ENCODE peak calls at places on chromosomes 2 and 18, in five cellular contexts. One of them, this sample, is unnamed.

GRCh38 chr2:179354739-179355537 is 90.3 kb upstream of the SESTD1 start:
- DNase-seq in mesenchymal stem cell: no peak
- DNase-seq in A549: no peak
- DNase-seq in cardiac fibroblast: peak; percentile 45
- DNase-seq in epithelial cell of esophagus: peak; percentile 2
- DNase-seq in this sample: peak; percentile 55

GRCh38 chr2:95264626-95265025 is 9.6 kb upstream of the PROM2 start:
- DNase-seq in mesenchymal stem cell: no peak
- DNase-seq in A549: no peak
- DNase-seq in cardiac fibroblast: no peak
- DNase-seq in epithelial cell of esophagus: no peak
- DNase-seq in this sample: no peak

GRCh38 chr18:76445275-76445674 is 49.8 kb downstream of the ZNF516 start:
- DNase-seq in mesenchymal stem cell: peak; percentile 62
- DNase-seq in A549: peak; percentile 9
- DNase-seq in cardiac fibroblast: peak; percentile 87
- DNase-seq in epithelial cell of esophagus: peak; percentile 50
- DNase-seq in this sample: peak; percentile 77

GRCh38 chr2:49225126-49225525 is 70.8 kb upstream of the FSHR start:
- DNase-seq in mesenchymal stem cell: peak; percentile 44
- DNase-seq in A549: no peak
- DNase-seq in cardiac fibroblast: peak; percentile 22
- DNase-seq in epithelial cell of esophagus: no peak
- DNase-seq in this sample: peak; percentile 12

GRCh38 chr18:11872479-11873136 is 21.4 kb downstream of the CHMP1B start:
- DNase-seq in mesenchymal stem cell: no peak
- DNase-seq in A549: peak; percentile 41
- DNase-seq in cardiac fibroblast: peak; percentile 61
- DNase-seq in epithelial cell of esophagus: peak; percentile 61
- DNase-seq in this sample: peak; percentile 66

GRCh38 chr18:55489034-55489741 is 98.8 kb downstream of the TCF4 start:
- DNase-seq in mesenchymal stem cell: peak; percentile 39
- DNase-seq in A549: no peak
- DNase-seq in cardiac fibroblast: no peak
- DNase-seq in epithelial cell of esophagus: no peak
- DNase-seq in this sample: no peak

GRCh38 chr2:224584111-224584764 is 925 bp downstream of the CUL3 start:
- DNase-seq in mesenchymal stem cell: peak; percentile 66
- DNase-seq in A549: peak; percentile 10
- DNase-seq in cardiac fibroblast: peak; percentile 47
- DNase-seq in epithelial cell of esophagus: peak; percentile 45
- DNase-seq in this sample: peak; percentile 53

GRCh38 chr2:133755515-133756311 is 187.4 kb upstream of the NCKAP5 start:
- DNase-seq in mesenchymal stem cell: peak; percentile 86
- DNase-seq in A549: no peak
- DNase-seq in cardiac fibroblast: peak; percentile 88
- DNase-seq in epithelial cell of esophagus: no peak
- DNase-seq in this sample: peak; percentile 99

GRCh38 chr2:170873035-170873692 is 55.9 kb upstream of the GORASP2 start:
- DNase-seq in mesenchymal stem cell: peak; percentile 71
- DNase-seq in A549: peak; percentile 84
- DNase-seq in cardiac fibroblast: peak; percentile 73
- DNase-seq in epithelial cell of esophagus: peak; percentile 64
- DNase-seq in this sample: peak; percentile 76

GRCh38 chr2:176297067-176297466 is 27.8 kb downstream of the MTX2 start:
- DNase-seq in mesenchymal stem cell: peak; percentile 8
- DNase-seq in A549: no peak
- DNase-seq in cardiac fibroblast: no peak
- DNase-seq in epithelial cell of esophagus: no peak
- DNase-seq in this sample: no peak

GRCh38 chr2:62704654-62705006 is 883 bp upstream of the EHBP1 start:
- DNase-seq in mesenchymal stem cell: no peak
- DNase-seq in A549: no peak
- DNase-seq in cardiac fibroblast: no peak
- DNase-seq in epithelial cell of esophagus: no peak
- DNase-seq in this sample: no peak

GRCh38 chr18:50727721-50728470 is 91.9 kb downstream of the MRO start:
- DNase-seq in mesenchymal stem cell: no peak
- DNase-seq in A549: no peak
- DNase-seq in cardiac fibroblast: no peak
- DNase-seq in epithelial cell of esophagus: no peak
- DNase-seq in this sample: no peak

GRCh38 chr2:31239842-31240198 is 5.9 kb downstream of the EHD3 start:
- DNase-seq in mesenchymal stem cell: peak; percentile 87
- DNase-seq in A549: no peak
- DNase-seq in cardiac fibroblast: peak; percentile 73
- DNase-seq in epithelial cell of esophagus: no peak
- DNase-seq in this sample: peak; percentile 75

GRCh38 chr2:70596739-70597138 is 43.1 kb upstream of the TGFA start:
- DNase-seq in mesenchymal stem cell: peak; percentile 2
- DNase-seq in A549: no peak
- DNase-seq in cardiac fibroblast: no peak
- DNase-seq in epithelial cell of esophagus: peak; percentile 57
- DNase-seq in this sample: peak; percentile 4

GRCh38 chr2:239193925-239194687 is 206.7 kb downstream of the HDAC4 start:
- DNase-seq in mesenchymal stem cell: no peak
- DNase-seq in A549: no peak
- DNase-seq in cardiac fibroblast: no peak
- DNase-seq in epithelial cell of esophagus: no peak
- DNase-seq in this sample: peak; percentile 31

GRCh38 chr18:55485666-55486065 is 102.3 kb downstream of the TCF4 start:
- DNase-seq in mesenchymal stem cell: no peak
- DNase-seq in A549: no peak
- DNase-seq in cardiac fibroblast: peak; percentile 88
- DNase-seq in epithelial cell of esophagus: peak; percentile 17
- DNase-seq in this sample: peak; percentile 58

GRCh38 chr2:184599054-184599874 is 935 bp downstream of the ZNF804A start:
- DNase-seq in mesenchymal stem cell: peak; percentile 85
- DNase-seq in A549: no peak
- DNase-seq in cardiac fibroblast: peak; percentile 5
- DNase-seq in epithelial cell of esophagus: no peak
- DNase-seq in this sample: peak; percentile 7

GRCh38 chr2:184597996-184598312 is 375 bp upstream of the ZNF804A start:
- DNase-seq in mesenchymal stem cell: peak; percentile 63
- DNase-seq in A549: no peak
- DNase-seq in cardiac fibroblast: no peak
- DNase-seq in epithelial cell of esophagus: no peak
- DNase-seq in this sample: peak; percentile 19

GRCh38 chr2:184599875-184600227 is 1.5 kb downstream of the ZNF804A start:
- DNase-seq in mesenchymal stem cell: no peak
- DNase-seq in A549: no peak
- DNase-seq in cardiac fibroblast: no peak
- DNase-seq in epithelial cell of esophagus: no peak
- DNase-seq in this sample: peak; percentile 8

GRCh38 chr2:184597571-184597980 is 753 bp upstream of the ZNF804A start:
- DNase-seq in mesenchymal stem cell: peak; percentile 83
- DNase-seq in A549: no peak
- DNase-seq in cardiac fibroblast: peak; percentile 31
- DNase-seq in epithelial cell of esophagus: peak; percentile 19
- DNase-seq in this sample: peak; percentile 54

GRCh38 chr2:184598313-184599053 is at the start of gene ZNF804A:
- DNase-seq in mesenchymal stem cell: peak; percentile 83
- DNase-seq in A549: peak; percentile 12
- DNase-seq in cardiac fibroblast: peak; percentile 45
- DNase-seq in epithelial cell of esophagus: peak; percentile 50
- DNase-seq in this sample: peak; percentile 45
- H3K4me3 ChIP-seq in mesenchymal stem cell: peak within 1 kb of the TSS; percentile 85
- H3K4me3 ChIP-seq in A549: peak within 1 kb of the TSS; percentile 60
- H3K4me3 ChIP-seq in cardiac fibroblast: peak within 1 kb of the TSS; percentile 61
- H3K4me3 ChIP-seq in epithelial cell of esophagus: peak within 1 kb of the TSS; percentile 40
- H3K4me3 ChIP-seq in this sample: peak within 1 kb of the TSS; percentile 66

DNA sequence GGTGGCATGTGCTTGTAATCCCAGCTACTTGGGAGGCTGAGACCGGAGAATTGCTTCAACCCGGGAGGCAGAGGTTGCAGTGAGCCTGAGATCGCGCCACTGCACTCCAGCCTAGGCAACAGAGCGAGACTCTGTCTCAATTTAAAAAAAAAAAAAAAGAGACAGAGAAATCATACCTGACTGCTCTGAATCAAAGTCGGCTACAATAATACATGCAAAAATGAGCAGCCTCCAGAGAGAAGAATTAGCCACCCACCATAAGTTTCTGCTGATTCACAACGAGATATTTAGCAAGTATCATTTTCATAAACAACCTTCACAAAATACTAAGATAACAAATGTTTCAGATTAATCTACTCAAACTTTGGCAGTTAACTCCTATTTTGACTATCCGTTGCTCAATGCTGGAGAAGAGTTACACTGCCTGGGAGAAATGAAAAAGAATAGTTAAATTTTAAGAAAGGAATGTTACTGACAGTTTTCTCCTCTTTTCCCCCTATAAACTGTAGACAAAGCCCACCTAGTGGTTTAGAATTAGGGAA is 1.5 kb downstream of the OSBPL1A start:
- DNase-seq in mesenchymal stem cell: no peak
- DNase-seq in A549: no peak
- DNase-seq in cardiac fibroblast: no peak
- DNase-seq in epithelial cell of esophagus: no peak
- DNase-seq in this sample: no peak
- H3K4me3 ChIP-seq in mesenchymal stem cell: peak overlapping the region; percentile 79
- H3K4me3 ChIP-seq in A549: peak overlapping the region; percentile 72
- H3K4me3 ChIP-seq in cardiac fibroblast: no peak overlapping the region
- H3K4me3 ChIP-seq in epithelial cell of esophagus: no peak overlapping the region
- H3K4me3 ChIP-seq in this sample: peak overlapping the region; percentile 84

DNA sequence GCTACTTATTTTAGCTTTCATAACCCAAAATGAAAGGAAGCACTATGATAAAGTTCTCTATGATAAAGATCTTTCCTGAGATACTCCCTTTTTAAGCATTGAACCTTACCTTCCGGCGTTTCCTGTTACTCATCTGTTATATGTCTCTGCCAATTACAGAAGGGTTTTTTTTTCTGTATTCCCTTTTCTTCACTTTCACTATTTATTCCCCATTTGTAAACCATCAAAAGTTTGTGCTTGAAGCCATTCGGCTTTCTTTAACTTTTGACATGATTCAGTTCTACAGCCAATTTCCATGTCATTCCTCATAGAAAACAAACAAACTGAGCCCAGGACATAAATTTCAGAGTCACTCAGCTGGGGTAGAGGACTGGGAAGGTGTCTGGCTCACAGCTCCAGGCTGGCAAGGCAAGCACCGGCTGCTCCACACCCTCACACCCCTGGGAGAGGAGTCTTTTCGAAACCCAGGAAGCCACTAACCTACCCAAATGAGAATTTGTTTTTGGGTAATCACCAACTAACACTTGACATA is 429.4 kb upstream of the TRIB2 start:
- DNase-seq in mesenchymal stem cell: peak; percentile 31
- DNase-seq in A549: no peak
- DNase-seq in cardiac fibroblast: no peak
- DNase-seq in epithelial cell of esophagus: peak; percentile 52
- DNase-seq in this sample: peak; percentile 36
- H3K4me3 ChIP-seq in mesenchymal stem cell: no peak overlapping the region
- H3K4me3 ChIP-seq in A549: no peak overlapping the region
- H3K4me3 ChIP-seq in cardiac fibroblast: no peak overlapping the region
- H3K4me3 ChIP-seq in epithelial cell of esophagus: no peak overlapping the region
- H3K4me3 ChIP-seq in this sample: no peak overlapping the region

GRCh38 chr18:24011095-24011917 is 3.2 kb upstream of the TTC39C start:
- DNase-seq in mesenchymal stem cell: no peak
- DNase-seq in A549: no peak
- DNase-seq in cardiac fibroblast: no peak
- DNase-seq in epithelial cell of esophagus: no peak
- DNase-seq in this sample: no peak

GRCh38 chr18:24006731-24007308 is 7.7 kb upstream of the TTC39C start:
- DNase-seq in mesenchymal stem cell: peak; percentile 13
- DNase-seq in A549: no peak
- DNase-seq in cardiac fibroblast: peak; percentile 19
- DNase-seq in epithelial cell of esophagus: peak; percentile 60
- DNase-seq in this sample: no peak

GRCh38 chr18:24009651-24010333 is 4.8 kb upstream of the TTC39C start:
- DNase-seq in mesenchymal stem cell: no peak
- DNase-seq in A549: no peak
- DNase-seq in cardiac fibroblast: no peak
- DNase-seq in epithelial cell of esophagus: no peak
- DNase-seq in this sample: no peak

GRCh38 chr18:24010673-24011072 is 3.9 kb upstream of the TTC39C start:
- DNase-seq in mesenchymal stem cell: no peak
- DNase-seq in A549: no peak
- DNase-seq in cardiac fibroblast: no peak
- DNase-seq in epithelial cell of esophagus: no peak
- DNase-seq in this sample: no peak

GRCh38 chr18:24009246-24009645 is 5.3 kb upstream of the TTC39C start:
- DNase-seq in mesenchymal stem cell: no peak
- DNase-seq in A549: no peak
- DNase-seq in cardiac fibroblast: no peak
- DNase-seq in epithelial cell of esophagus: no peak
- DNase-seq in this sample: no peak
- H3K4me3 ChIP-seq in mesenchymal stem cell: no peak overlapping the region
- H3K4me3 ChIP-seq in A549: no peak overlapping the region
- H3K4me3 ChIP-seq in cardiac fibroblast: no peak overlapping the region
- H3K4me3 ChIP-seq in epithelial cell of esophagus: no peak overlapping the region
- H3K4me3 ChIP-seq in this sample: no peak overlapping the region

DNA sequence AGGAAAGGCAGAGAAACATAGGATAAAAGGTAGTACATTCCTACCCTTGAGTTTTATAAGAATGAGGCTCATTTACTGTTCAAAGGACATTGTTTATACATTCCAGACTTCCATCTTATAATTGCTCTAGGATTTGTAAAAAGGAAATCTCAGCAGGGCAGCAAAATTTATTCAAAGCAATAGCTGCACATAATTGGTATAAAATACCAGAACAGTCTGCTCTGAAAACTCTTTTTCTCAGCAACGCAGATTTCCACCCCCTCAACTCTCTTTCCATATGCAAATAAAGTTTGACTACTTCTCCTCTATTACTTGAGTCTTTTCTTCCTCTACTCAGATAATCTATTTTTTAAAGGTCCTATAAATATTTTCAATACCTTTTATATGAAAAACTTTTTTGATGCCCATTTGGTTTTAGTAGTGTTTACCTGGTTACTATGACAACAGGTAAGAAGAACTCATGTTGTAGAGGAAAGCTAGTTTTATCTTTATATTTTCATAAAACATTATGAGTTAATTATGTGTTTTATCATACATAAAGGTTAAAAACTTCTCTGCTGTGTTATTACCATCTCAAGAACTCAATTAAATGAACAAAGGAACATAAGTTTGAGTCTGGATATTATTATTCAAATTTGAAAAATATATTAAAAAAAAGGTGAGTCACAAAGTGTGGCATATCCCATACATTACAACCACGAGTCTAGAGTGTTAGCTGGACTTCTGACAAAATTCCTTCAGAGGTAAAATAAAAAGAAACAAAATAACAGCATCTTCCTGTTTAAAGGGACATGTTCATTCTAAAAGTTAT is 19.9 kb downstream of the RBMS1 start:
- DNase-seq in mesenchymal stem cell: peak; percentile 33
- DNase-seq in A549: no peak
- DNase-seq in cardiac fibroblast: no peak
- DNase-seq in epithelial cell of esophagus: no peak
- DNase-seq in this sample: peak; percentile 25
- H3K4me3 ChIP-seq in mesenchymal stem cell: no peak overlapping the region
- H3K4me3 ChIP-seq in A549: no peak overlapping the region
- H3K4me3 ChIP-seq in cardiac fibroblast: no peak overlapping the region
- H3K4me3 ChIP-seq in epithelial cell of esophagus: peak overlapping the region; percentile 4
- H3K4me3 ChIP-seq in this sample: no peak overlapping the region

DNA sequence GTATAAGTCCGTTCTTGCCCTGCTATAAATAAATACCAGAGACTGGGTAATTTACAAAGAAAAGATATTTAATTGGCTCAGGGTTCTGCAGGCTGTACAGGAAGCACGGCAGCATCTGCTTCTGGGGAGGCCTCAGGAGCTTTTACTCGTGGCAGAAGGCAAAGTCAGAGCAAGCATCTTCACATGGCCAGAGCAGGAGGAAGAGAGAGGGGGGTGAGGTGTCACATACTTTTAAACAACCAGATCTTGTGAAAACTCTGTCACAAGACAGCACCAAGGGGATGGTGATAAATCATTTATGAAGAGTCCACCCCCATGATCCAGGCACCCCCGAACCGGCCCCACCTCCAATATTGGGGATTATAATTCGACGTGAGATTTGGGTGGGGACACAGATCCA is 130.6 kb downstream of the LTBP1 start:
- DNase-seq in mesenchymal stem cell: no peak
- DNase-seq in A549: no peak
- DNase-seq in cardiac fibroblast: no peak
- DNase-seq in epithelial cell of esophagus: no peak
- DNase-seq in this sample: no peak
- H3K4me3 ChIP-seq in mesenchymal stem cell: no peak overlapping the region
- H3K4me3 ChIP-seq in A549: no peak overlapping the region
- H3K4me3 ChIP-seq in cardiac fibroblast: no peak overlapping the region
- H3K4me3 ChIP-seq in epithelial cell of esophagus: no peak overlapping the region
- H3K4me3 ChIP-seq in this sample: no peak overlapping the region

This sample was measured in choroid plexus epithelial cell.